ENCODE peak calls at places on chromosome X, in four cellular contexts. Q is stromal cell of bone marrow, W is T-helper 2 cell, U is astrocyte of the spinal cord. Z is an unnamed sample.

GRCh38 chrX:38880460-38880859 is 79.2 kb downstream of the MID1IP1 start:
- DNase-seq in Q (no peak), W (no peak), U (peak), Z (peak)

GRCh38 chrX:2224141-2224540 is 276.6 kb downstream of the DHRSX start:
- DNase-seq in Q (no peak), W (no peak), U (no peak), Z (no peak)

GRCh38 chrX:19382500-19383145 is 38.9 kb downstream of the PDHA1 start:
- DNase-seq in Q (peak), W (no peak), U (peak), Z (peak)

GRCh38 chrX:151796576-151796975 is 62.0 kb downstream of the CNGA2 start:
- DNase-seq in Q (no peak), W (no peak), U (no peak), Z (no peak)

GRCh38 chrX:105282077-105282476 is 61.6 kb upstream of the TEX13A start:
- DNase-seq in Q (no peak), W (no peak), U (peak), Z (no peak)

GRCh38 chrX:96407043-96407442 is 277.6 kb upstream of the DIAPH2 start:
- DNase-seq in Q (peak), W (no peak), U (peak), Z (no peak)

GRCh38 chrX:9668537-9668936 is 97.1 kb downstream of the GPR143 start:
- DNase-seq in Q (no peak), W (no peak), U (peak), Z (no peak)

GRCh38 chrX:102832661-102833060 is 104.4 kb upstream of the RAB40AL start:
- DNase-seq in Q (peak), W (no peak), U (peak), Z (no peak)